ENCODE peak calls at places on chromosomes 7 and 10, in eight cellular contexts. L, R, H, O, S, U, B and G are unnamed samples.

GRCh38 chr10:77692782-77693181 is 55.2 kb upstream of the KCNMA1 start:
- DNase-seq in B (no peak), O (no peak), S (no peak), H (no peak), R (peak; percentile 30), L (no peak), U (no peak), G (no peak)

GRCh38 chr7:130210181-130210935 is 2.7 kb downstream of the SSMEM1 start:
- DNase-seq in B (peak; percentile 49), O (no peak), L (no peak), R (no peak), U (no peak), S (no peak), H (no peak), G (no peak)

GRCh38 chr7:17598846-17599245 is 300.4 kb downstream of the AHR start:
- DNase-seq in L (no peak), B (no peak), O (no peak), R (no peak), U (no peak), S (no peak), H (no peak), G (no peak)

GRCh38 chr10:97081621-97082235 is 104.0 kb downstream of the SLIT1 start:
- DNase-seq in B (no peak), S (no peak), U (peak; percentile 52), R (no peak), O (no peak), H (peak; percentile 83), L (peak; percentile 75), G (peak; percentile 82)

GRCh38 chr10:130363051-130363450 is 226.9 kb downstream of the GLRX3 start:
- DNase-seq in S (no peak), U (no peak), O (no peak), B (no peak), H (no peak), R (no peak), L (no peak), G (no peak)

GRCh38 chr10:131806146-131806545 is 94.7 kb upstream of the PPP2R2D start:
- DNase-seq in S (no peak), U (no peak), O (no peak), R (no peak), H (no peak), L (no peak), B (no peak), G (no peak)

GRCh38 chr7:77413861-77414424 is 2.2 kb downstream of the GSAP start:
- DNase-seq in S (no peak), B (no peak), R (no peak), L (no peak), H (no peak), U (no peak), O (no peak), G (no peak)

GRCh38 chr7:143318661-143319060 is 2.8 kb downstream of the CLCN1 start:
- DNase-seq in O (no peak), B (no peak), R (no peak), L (no peak), S (no peak), U (no peak), H (no peak), G (no peak)

GRCh38 chr7:30877993-30878392 is 33.7 kb upstream of the AQP1 start:
- DNase-seq in H (no peak), U (no peak), L (no peak), O (no peak), R (no peak), B (no peak), S (no peak), G (no peak)

GRCh38 chr7:1635401-1635800 is 34.7 kb upstream of the ELFN1 start:
- DNase-seq in L (no peak), R (no peak), S (no peak), B (no peak), H (no peak), O (no peak), U (no peak), G (no peak)

GRCh38 chr7:150753826-150754603 is 16.8 kb downstream of the GIMAP5 start:
- DNase-seq in H (no peak), B (no peak), O (no peak), S (peak; percentile 26), L (no peak), U (no peak), R (no peak), G (peak; percentile 11)

GRCh38 chr10:132264966-132265877 is 42.5 kb downstream of the STK32C start:
- DNase-seq in L (no peak), S (no peak), H (no peak), B (peak; percentile 22), R (no peak), U (peak; percentile 27), O (no peak), G (no peak)

GRCh38 chr7:114419441-114420107 is 5.0 kb downstream of the FOXP2 start:
- DNase-seq in H (no peak), R (no peak), U (no peak), L (no peak), S (no peak), B (no peak), O (no peak), G (no peak)
- TF ChIP-seq CTCF in H (no peak), R (no peak), U (no peak), L (no peak), S (no peak), B (no peak), O (no peak), G (no peak)

DNA sequence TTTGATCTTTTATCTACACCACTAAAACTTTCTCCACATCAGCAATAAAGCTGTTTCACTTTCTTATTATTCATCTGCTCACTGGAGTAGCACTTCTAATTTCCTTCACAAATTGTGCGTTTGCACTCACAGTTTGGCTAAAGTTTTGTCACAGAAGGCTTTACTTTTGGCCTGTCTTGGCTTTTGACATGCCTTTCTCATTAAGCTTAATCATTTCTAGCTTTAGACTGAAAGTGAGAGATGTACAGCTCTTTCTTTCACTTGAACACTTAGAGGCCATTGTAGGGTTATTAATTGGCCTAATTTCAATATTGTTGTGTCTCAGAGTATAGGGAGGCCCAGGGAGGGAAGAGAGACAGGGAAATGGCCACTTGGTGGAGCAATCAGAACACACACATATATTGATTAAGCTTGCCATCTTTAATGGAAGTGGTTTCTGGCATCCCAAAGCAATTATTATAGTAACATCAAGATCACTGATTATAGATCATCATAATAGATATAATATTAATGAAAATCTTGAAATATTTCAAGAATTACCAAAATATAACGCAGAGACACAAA is 512.5 kb downstream of the ETV1 start:
- DNase-seq in U (no peak), L (no peak), H (no peak), B (no peak), R (no peak), S (no peak), O (no peak), G (no peak)
- TF ChIP-seq CTCF in U (no peak), L (no peak), H (no peak), B (no peak), R (peak; percentile 43), S (peak; percentile 1), O (no peak), G (no peak)

DNA sequence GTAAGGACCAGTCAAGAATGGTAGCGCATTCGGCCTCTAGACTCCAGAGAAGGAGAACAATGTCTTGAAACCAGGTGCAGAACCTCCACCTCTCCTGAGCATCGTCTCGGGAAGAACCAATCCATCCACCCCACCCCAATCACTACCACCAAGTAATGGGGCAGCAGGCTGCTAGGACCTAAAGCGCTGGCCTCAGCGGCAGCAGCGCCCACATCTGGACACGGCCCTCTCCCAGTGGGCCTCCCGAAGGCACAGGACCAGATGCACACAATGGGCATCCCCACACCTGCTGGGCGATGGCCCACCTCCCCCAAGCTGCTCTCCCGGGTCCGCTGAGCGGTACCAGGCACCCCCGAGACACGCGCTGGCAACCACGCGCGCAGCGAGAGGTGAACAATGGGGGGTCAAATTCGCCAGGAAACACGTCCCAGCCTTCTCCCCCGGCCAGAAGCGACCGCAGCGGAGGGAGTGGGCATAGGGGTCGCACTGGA is 631 bp downstream of the CTTNBP2 start:
- DNase-seq in S (peak; percentile 7), O (no peak), L (peak; percentile 20), B (no peak), U (peak; percentile 54), R (no peak), H (peak; percentile 31), G (peak; percentile 20)
- TF ChIP-seq CTCF in S (no peak), O (no peak), L (peak; percentile 16), B (no peak), U (no peak), R (no peak), H (no peak), G (no peak)

GRCh38 chr7:51589111-51589510 is 272.5 kb upstream of the COBL start:
- DNase-seq in L (no peak), S (no peak), H (no peak), R (peak; percentile 34), O (no peak), U (no peak), B (no peak), G (no peak)
- TF ChIP-seq CTCF in L (no peak), S (no peak), H (no peak), R (no peak), O (no peak), U (no peak), B (no peak), G (no peak)

GRCh38 chr7:90579181-90579688 is 16.9 kb upstream of the CDK14 start:
- DNase-seq in L (no peak), R (no peak), H (no peak), S (no peak), B (peak; percentile 74), U (no peak), O (no peak), G (no peak)
- TF ChIP-seq CTCF in L (no peak), R (no peak), H (no peak), S (no peak), B (peak; percentile 4), U (no peak), O (no peak), G (no peak)

DNA sequence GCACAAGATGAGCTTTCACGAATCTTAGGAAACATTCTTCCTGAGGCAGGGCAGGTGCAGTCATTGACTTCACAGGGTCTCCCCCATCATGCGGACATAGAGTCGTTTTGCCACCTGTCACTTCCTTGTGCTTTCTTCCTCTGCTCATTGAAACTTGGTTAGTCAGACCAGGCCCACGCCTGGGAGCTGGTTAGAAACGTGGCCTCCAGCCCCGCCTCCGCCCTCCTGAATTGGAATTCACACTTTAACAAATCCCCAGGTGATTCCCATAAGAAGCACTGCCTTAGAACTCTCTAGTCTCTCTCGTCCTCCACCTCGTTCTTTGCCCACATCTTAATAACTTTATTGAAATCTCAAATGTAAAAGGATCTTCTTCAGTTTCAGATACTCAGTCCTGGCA is 265.5 kb upstream of the FZD8 start:
- DNase-seq in B (no peak), S (no peak), O (no peak), H (no peak), L (no peak), R (no peak), U (no peak), G (no peak)
- TF ChIP-seq CTCF in B (no peak), S (no peak), O (no peak), H (no peak), L (no peak), R (no peak), U (no peak), G (no peak)

DNA sequence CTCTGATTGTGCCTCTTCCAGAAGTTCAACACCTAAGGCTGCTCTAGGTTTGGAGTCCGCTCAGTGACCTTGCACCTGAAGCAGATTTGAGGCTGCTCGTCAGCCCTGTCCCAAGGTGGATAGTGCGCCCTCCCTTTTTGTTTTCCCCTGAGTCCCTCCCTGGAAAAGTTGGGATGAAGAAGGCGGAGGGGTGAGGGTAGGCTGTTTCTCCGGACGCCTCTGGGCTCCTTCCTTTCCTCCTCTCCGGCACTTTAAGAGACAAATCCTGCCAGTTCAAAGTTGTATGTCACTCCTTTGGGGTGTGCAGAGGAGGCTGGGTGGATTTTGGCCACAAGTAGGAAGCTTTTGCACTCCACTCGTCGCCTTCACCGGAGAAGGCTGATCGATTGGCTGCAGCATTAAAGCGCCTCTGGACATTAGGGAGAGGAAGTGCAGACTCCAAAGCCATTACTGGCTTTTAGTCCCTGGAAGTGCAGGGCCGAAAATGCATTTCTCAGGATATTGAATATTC is 81.9 kb upstream of the PRKG1 start:
- DNase-seq in B (no peak), O (no peak), H (peak; percentile 13), U (peak; percentile 59), R (no peak), S (no peak), L (no peak), G (no peak)
- TF ChIP-seq CTCF in B (no peak), O (no peak), H (no peak), U (no peak), R (no peak), S (no peak), L (no peak), G (no peak)